ENCODE peak calls at places on chromosome 4, in four cellular contexts. O is SK-MEL-5, U is cerebellar cortex, F is esophagus squamous epithelium. G is an unnamed sample.

GRCh38 chr4:20445933-20446723 is 194.4 kb downstream of the SLIT2 start:
- DNase-seq in U (no peak), F (no peak), O (no peak), G (no peak)

GRCh38 chr4:100311181-100311580 is 120.9 kb upstream of the DDIT4L start:
- DNase-seq in U (no peak), F (no peak), O (peak), G (no peak)

GRCh38 chr4:101304916-101305315 is 42.4 kb downstream of the PPP3CA start:
- DNase-seq in F (no peak), U (no peak), O (peak), G (no peak)

GRCh38 chr4:3248811-3249661 is at the start of gene MSANTD1:
- DNase-seq in U (no peak), O (no peak), F (no peak), G (no peak)

GRCh38 chr4:99815597-99816011 is 1.0 kb upstream of the DAPP1 start:
- DNase-seq in F (no peak), U (no peak), O (no peak), G (no peak)

GRCh38 chr4:20254517-20255250 is 3.0 kb downstream of the SLIT2 start:
- DNase-seq in U (no peak), O (no peak), F (no peak), G (peak)

GRCh38 chr4:129581305-129581704 is 485.4 kb downstream of the C4orf33 start:
- DNase-seq in U (no peak), O (no peak), F (no peak), G (no peak)

GRCh38 chr4:151407466-151408379 is 1.3 kb upstream of the FHIP1A start:
- DNase-seq in F (peak), O (no peak), U (no peak), G (peak)

GRCh38 chr4:145929415-145930178 is 9.0 kb downstream of the ZNF827 start:
- DNase-seq in F (no peak), U (no peak), O (no peak), G (no peak)

GRCh38 chr4:174714393-174715211 is 114.4 kb downstream of the GLRA3 start:
- DNase-seq in O (peak), U (peak), F (no peak), G (peak)

GRCh38 chr4:52911684-52912294 is 49.7 kb downstream of the RASL11B start:
- DNase-seq in O (peak), F (no peak), U (peak), G (peak)

GRCh38 chr4:153159728-153160221 is 44.5 kb upstream of the TRIM2 start:
- DNase-seq in U (no peak), F (no peak), O (no peak), G (no peak)

GRCh38 chr4:153940916-153941315 is 152.0 kb upstream of the SFRP2 start:
- DNase-seq in F (no peak), U (no peak), O (no peak), G (no peak)

GRCh38 chr4:25838526-25838925 is 24.3 kb downstream of the SEL1L3 start:
- DNase-seq in O (no peak), F (no peak), U (no peak), G (no peak)

G was measured in GM20000.